ENCODE peak calls at places on chromosomes 2 and 18, in eight cellular contexts. One of them, this sample, is unnamed.

GRCh38 chr2:150938586-150938985 is 323.1 kb downstream of the RBM43 start:
- DNase-seq in HFFc6: peak; percentile 53
- DNase-seq in WERI-Rb-1: no peak
- DNase-seq in A172: no peak
- DNase-seq in endothelial cell: no peak
- DNase-seq in foreskin fibroblast: peak; percentile 64
- DNase-seq in NT2/D1: no peak
- DNase-seq in activated CD4-positive, alpha-beta T cell treated with anti-CD3 and anti-CD28 coated beads, Interleukin-2, amount 50 U/mL, for 1 hour: no peak
- DNase-seq in this sample: no peak

GRCh38 chr2:74149249-74149530 is 1.5 kb upstream of the BOLA3 start:
- DNase-seq in endothelial cell: no peak
- DNase-seq in HFFc6: no peak
- DNase-seq in A172: no peak
- DNase-seq in activated CD4-positive, alpha-beta T cell treated with anti-CD3 and anti-CD28 coated beads, Interleukin-2, amount 50 U/mL, for 1 hour: no peak
- DNase-seq in foreskin fibroblast: peak; percentile 18
- DNase-seq in NT2/D1: no peak
- DNase-seq in WERI-Rb-1: no peak
- DNase-seq in this sample: no peak

GRCh38 chr2:7118606-7119503 is 201.6 kb downstream of the RNF144A start:
- DNase-seq in NT2/D1: peak; percentile 25
- DNase-seq in foreskin fibroblast: peak; percentile 63
- DNase-seq in A172: peak; percentile 32
- DNase-seq in activated CD4-positive, alpha-beta T cell treated with anti-CD3 and anti-CD28 coated beads, Interleukin-2, amount 50 U/mL, for 1 hour: no peak
- DNase-seq in WERI-Rb-1: peak; percentile 50
- DNase-seq in endothelial cell: peak; percentile 44
- DNase-seq in HFFc6: no peak
- DNase-seq in this sample: peak; percentile 54

GRCh38 chr2:96106991-96107882 is 9.1 kb downstream of the ADRA2B start:
- DNase-seq in WERI-Rb-1: peak; percentile 1
- DNase-seq in NT2/D1: no peak
- DNase-seq in HFFc6: no peak
- DNase-seq in foreskin fibroblast: no peak
- DNase-seq in endothelial cell: no peak
- DNase-seq in activated CD4-positive, alpha-beta T cell treated with anti-CD3 and anti-CD28 coated beads, Interleukin-2, amount 50 U/mL, for 1 hour: no peak
- DNase-seq in A172: no peak
- DNase-seq in this sample: no peak

GRCh38 chr18:10296491-10296890 is 157.9 kb upstream of the APCDD1 start:
- DNase-seq in foreskin fibroblast: no peak
- DNase-seq in endothelial cell: no peak
- DNase-seq in WERI-Rb-1: no peak
- DNase-seq in HFFc6: no peak
- DNase-seq in A172: no peak
- DNase-seq in activated CD4-positive, alpha-beta T cell treated with anti-CD3 and anti-CD28 coated beads, Interleukin-2, amount 50 U/mL, for 1 hour: no peak
- DNase-seq in NT2/D1: no peak
- DNase-seq in this sample: no peak

GRCh38 chr2:11419781-11420180 is 46.2 kb downstream of the E2F6 start:
- DNase-seq in A172: no peak
- DNase-seq in endothelial cell: no peak
- DNase-seq in foreskin fibroblast: peak; percentile 81
- DNase-seq in HFFc6: peak; percentile 16
- DNase-seq in NT2/D1: no peak
- DNase-seq in WERI-Rb-1: no peak
- DNase-seq in activated CD4-positive, alpha-beta T cell treated with anti-CD3 and anti-CD28 coated beads, Interleukin-2, amount 50 U/mL, for 1 hour: no peak
- DNase-seq in this sample: no peak

GRCh38 chr2:22904126-22904684 is 480.8 kb upstream of the KLHL29 start:
- DNase-seq in NT2/D1: peak; percentile 32
- DNase-seq in foreskin fibroblast: no peak
- DNase-seq in A172: no peak
- DNase-seq in activated CD4-positive, alpha-beta T cell treated with anti-CD3 and anti-CD28 coated beads, Interleukin-2, amount 50 U/mL, for 1 hour: no peak
- DNase-seq in WERI-Rb-1: peak; percentile 74
- DNase-seq in endothelial cell: peak; percentile 59
- DNase-seq in HFFc6: no peak
- DNase-seq in this sample: peak; percentile 43

GRCh38 chr2:148965596-148966431 is 72.7 kb upstream of the LYPD6B start:
- DNase-seq in foreskin fibroblast: no peak
- DNase-seq in activated CD4-positive, alpha-beta T cell treated with anti-CD3 and anti-CD28 coated beads, Interleukin-2, amount 50 U/mL, for 1 hour: no peak
- DNase-seq in A172: no peak
- DNase-seq in WERI-Rb-1: no peak
- DNase-seq in endothelial cell: no peak
- DNase-seq in HFFc6: no peak
- DNase-seq in NT2/D1: no peak
- DNase-seq in this sample: no peak

GRCh38 chr2:167646557-167646956 is 600.8 kb downstream of the STK39 start:
- DNase-seq in HFFc6: no peak
- DNase-seq in A172: no peak
- DNase-seq in endothelial cell: no peak
- DNase-seq in activated CD4-positive, alpha-beta T cell treated with anti-CD3 and anti-CD28 coated beads, Interleukin-2, amount 50 U/mL, for 1 hour: no peak
- DNase-seq in NT2/D1: no peak
- DNase-seq in foreskin fibroblast: no peak
- DNase-seq in WERI-Rb-1: no peak
- DNase-seq in this sample: no peak

GRCh38 chr2:191894681-191895147 is 47.8 kb upstream of the CAVIN2 start:
- DNase-seq in WERI-Rb-1: no peak
- DNase-seq in activated CD4-positive, alpha-beta T cell treated with anti-CD3 and anti-CD28 coated beads, Interleukin-2, amount 50 U/mL, for 1 hour: no peak
- DNase-seq in NT2/D1: no peak
- DNase-seq in foreskin fibroblast: peak; percentile 77
- DNase-seq in HFFc6: peak; percentile 84
- DNase-seq in A172: peak; percentile 82
- DNase-seq in endothelial cell: no peak
- DNase-seq in this sample: no peak

GRCh38 chr2:120251077-120251476 is 1.6 kb upstream of the RALB start:
- DNase-seq in foreskin fibroblast: no peak
- DNase-seq in A172: no peak
- DNase-seq in WERI-Rb-1: no peak
- DNase-seq in NT2/D1: no peak
- DNase-seq in activated CD4-positive, alpha-beta T cell treated with anti-CD3 and anti-CD28 coated beads, Interleukin-2, amount 50 U/mL, for 1 hour: no peak
- DNase-seq in HFFc6: no peak
- DNase-seq in endothelial cell: no peak
- DNase-seq in this sample: no peak

GRCh38 chr2:48315847-48316194 is 214.1 kb upstream of the STON1 start:
- DNase-seq in activated CD4-positive, alpha-beta T cell treated with anti-CD3 and anti-CD28 coated beads, Interleukin-2, amount 50 U/mL, for 1 hour: peak; percentile 23
- DNase-seq in NT2/D1: no peak
- DNase-seq in endothelial cell: peak; percentile 14
- DNase-seq in WERI-Rb-1: peak; percentile 48
- DNase-seq in foreskin fibroblast: peak; percentile 27
- DNase-seq in A172: peak; percentile 21
- DNase-seq in HFFc6: no peak
- DNase-seq in this sample: peak; percentile 37

GRCh38 chr18:79248495-79249078 is 147.1 kb upstream of the NFATC1 start:
- DNase-seq in foreskin fibroblast: no peak
- DNase-seq in A172: peak; percentile 7
- DNase-seq in endothelial cell: no peak
- DNase-seq in WERI-Rb-1: no peak
- DNase-seq in NT2/D1: no peak
- DNase-seq in activated CD4-positive, alpha-beta T cell treated with anti-CD3 and anti-CD28 coated beads, Interleukin-2, amount 50 U/mL, for 1 hour: no peak
- DNase-seq in HFFc6: no peak
- DNase-seq in this sample: no peak

GRCh38 chr18:79604913-79605235 is 74.7 kb upstream of the CTDP1 start:
- DNase-seq in activated CD4-positive, alpha-beta T cell treated with anti-CD3 and anti-CD28 coated beads, Interleukin-2, amount 50 U/mL, for 1 hour: no peak
- DNase-seq in WERI-Rb-1: no peak
- DNase-seq in foreskin fibroblast: no peak
- DNase-seq in A172: no peak
- DNase-seq in endothelial cell: no peak
- DNase-seq in HFFc6: no peak
- DNase-seq in NT2/D1: no peak
- DNase-seq in this sample: no peak

GRCh38 chr18:35646449-35646848 is 64.9 kb downstream of the GALNT1 start:
- DNase-seq in endothelial cell: no peak
- DNase-seq in foreskin fibroblast: no peak
- DNase-seq in A172: no peak
- DNase-seq in WERI-Rb-1: no peak
- DNase-seq in HFFc6: no peak
- DNase-seq in activated CD4-positive, alpha-beta T cell treated with anti-CD3 and anti-CD28 coated beads, Interleukin-2, amount 50 U/mL, for 1 hour: no peak
- DNase-seq in NT2/D1: no peak
- DNase-seq in this sample: no peak

GRCh38 chr2:217695033-217695520 is 307.7 kb downstream of the TNS1 start:
- DNase-seq in WERI-Rb-1: no peak
- DNase-seq in NT2/D1: no peak
- DNase-seq in endothelial cell: no peak
- DNase-seq in HFFc6: peak; percentile 99
- DNase-seq in activated CD4-positive, alpha-beta T cell treated with anti-CD3 and anti-CD28 coated beads, Interleukin-2, amount 50 U/mL, for 1 hour: no peak
- DNase-seq in A172: peak; percentile 76
- DNase-seq in foreskin fibroblast: peak; percentile 91
- DNase-seq in this sample: no peak

GRCh38 chr2:120675460-120676130 is 60.1 kb upstream of the GLI2 start:
- DNase-seq in A172: no peak
- DNase-seq in foreskin fibroblast: peak; percentile 81
- DNase-seq in WERI-Rb-1: no peak
- DNase-seq in HFFc6: peak; percentile 52
- DNase-seq in NT2/D1: peak; percentile 57
- DNase-seq in activated CD4-positive, alpha-beta T cell treated with anti-CD3 and anti-CD28 coated beads, Interleukin-2, amount 50 U/mL, for 1 hour: peak; percentile 44
- DNase-seq in endothelial cell: peak; percentile 78
- DNase-seq in this sample: peak; percentile 80

GRCh38 chr2:120422761-120423160 is 76.8 kb downstream of the INHBB start:
- DNase-seq in HFFc6: no peak
- DNase-seq in NT2/D1: no peak
- DNase-seq in activated CD4-positive, alpha-beta T cell treated with anti-CD3 and anti-CD28 coated beads, Interleukin-2, amount 50 U/mL, for 1 hour: no peak
- DNase-seq in foreskin fibroblast: no peak
- DNase-seq in endothelial cell: no peak
- DNase-seq in A172: no peak
- DNase-seq in WERI-Rb-1: no peak
- DNase-seq in this sample: no peak

GRCh38 chr2:69570474-69570873 is 73.1 kb downstream of the AAK1 start:
- DNase-seq in HFFc6: no peak
- DNase-seq in A172: no peak
- DNase-seq in endothelial cell: no peak
- DNase-seq in NT2/D1: no peak
- DNase-seq in WERI-Rb-1: no peak
- DNase-seq in activated CD4-positive, alpha-beta T cell treated with anti-CD3 and anti-CD28 coated beads, Interleukin-2, amount 50 U/mL, for 1 hour: no peak
- DNase-seq in foreskin fibroblast: no peak
- DNase-seq in this sample: no peak

GRCh38 chr2:70993689-70993986 is 1.0 kb downstream of the TEX261 start:
- DNase-seq in activated CD4-positive, alpha-beta T cell treated with anti-CD3 and anti-CD28 coated beads, Interleukin-2, amount 50 U/mL, for 1 hour: no peak
- DNase-seq in WERI-Rb-1: no peak
- DNase-seq in NT2/D1: no peak
- DNase-seq in A172: no peak
- DNase-seq in endothelial cell: no peak
- DNase-seq in foreskin fibroblast: no peak
- DNase-seq in HFFc6: no peak
- DNase-seq in this sample: no peak

GRCh38 chr2:170680172-170680913 is 34.8 kb upstream of the SP5 start:
- DNase-seq in A172: no peak
- DNase-seq in HFFc6: no peak
- DNase-seq in foreskin fibroblast: no peak
- DNase-seq in NT2/D1: no peak
- DNase-seq in activated CD4-positive, alpha-beta T cell treated with anti-CD3 and anti-CD28 coated beads, Interleukin-2, amount 50 U/mL, for 1 hour: no peak
- DNase-seq in WERI-Rb-1: no peak
- DNase-seq in endothelial cell: no peak
- DNase-seq in this sample: no peak

GRCh38 chr2:175004730-175004979 is 526 bp downstream of the CHN1 start:
- DNase-seq in endothelial cell: peak; percentile 48
- DNase-seq in HFFc6: no peak
- DNase-seq in WERI-Rb-1: peak; percentile 45
- DNase-seq in A172: no peak
- DNase-seq in NT2/D1: no peak
- DNase-seq in foreskin fibroblast: no peak
- DNase-seq in activated CD4-positive, alpha-beta T cell treated with anti-CD3 and anti-CD28 coated beads, Interleukin-2, amount 50 U/mL, for 1 hour: no peak
- DNase-seq in this sample: no peak

GRCh38 chr2:53104263-53104662 is 663.3 kb upstream of the CHAC2 start:
- DNase-seq in NT2/D1: peak; percentile 13
- DNase-seq in endothelial cell: no peak
- DNase-seq in activated CD4-positive, alpha-beta T cell treated with anti-CD3 and anti-CD28 coated beads, Interleukin-2, amount 50 U/mL, for 1 hour: no peak
- DNase-seq in HFFc6: peak; percentile 6
- DNase-seq in foreskin fibroblast: peak; percentile 70
- DNase-seq in WERI-Rb-1: no peak
- DNase-seq in A172: peak; percentile 91
- DNase-seq in this sample: no peak

GRCh38 chr2:96436416-96436815 is 68.7 kb downstream of the NEURL3 start:
- DNase-seq in WERI-Rb-1: no peak
- DNase-seq in endothelial cell: no peak
- DNase-seq in HFFc6: no peak
- DNase-seq in NT2/D1: peak; percentile 71
- DNase-seq in activated CD4-positive, alpha-beta T cell treated with anti-CD3 and anti-CD28 coated beads, Interleukin-2, amount 50 U/mL, for 1 hour: no peak
- DNase-seq in foreskin fibroblast: no peak
- DNase-seq in A172: no peak
- DNase-seq in this sample: no peak

GRCh38 chr2:98757904-98758421 is 27.0 kb upstream of the MGAT4A start:
- DNase-seq in foreskin fibroblast: peak; percentile 89
- DNase-seq in WERI-Rb-1: no peak
- DNase-seq in HFFc6: peak; percentile 88
- DNase-seq in NT2/D1: no peak
- DNase-seq in activated CD4-positive, alpha-beta T cell treated with anti-CD3 and anti-CD28 coated beads, Interleukin-2, amount 50 U/mL, for 1 hour: peak; percentile 61
- DNase-seq in A172: peak; percentile 93
- DNase-seq in endothelial cell: no peak
- DNase-seq in this sample: no peak

GRCh38 chr2:11123856-11124759 is 31.2 kb upstream of the SLC66A3 start:
- DNase-seq in NT2/D1: peak; percentile 66
- DNase-seq in WERI-Rb-1: peak; percentile 89
- DNase-seq in foreskin fibroblast: peak; percentile 76
- DNase-seq in HFFc6: peak; percentile 41
- DNase-seq in activated CD4-positive, alpha-beta T cell treated with anti-CD3 and anti-CD28 coated beads, Interleukin-2, amount 50 U/mL, for 1 hour: peak; percentile 67
- DNase-seq in A172: peak; percentile 67
- DNase-seq in endothelial cell: peak; percentile 89
- DNase-seq in this sample: peak; percentile 88

GRCh38 chr2:157857881-157858280 is 18.2 kb downstream of the ACVR1 start:
- DNase-seq in A172: peak; percentile 60
- DNase-seq in endothelial cell: no peak
- DNase-seq in WERI-Rb-1: no peak
- DNase-seq in HFFc6: no peak
- DNase-seq in activated CD4-positive, alpha-beta T cell treated with anti-CD3 and anti-CD28 coated beads, Interleukin-2, amount 50 U/mL, for 1 hour: no peak
- DNase-seq in NT2/D1: no peak
- DNase-seq in foreskin fibroblast: peak; percentile 43
- DNase-seq in this sample: no peak

GRCh38 chr2:145548479-145548878 is 1028.6 kb upstream of the ZEB2 start:
- DNase-seq in activated CD4-positive, alpha-beta T cell treated with anti-CD3 and anti-CD28 coated beads, Interleukin-2, amount 50 U/mL, for 1 hour: no peak
- DNase-seq in A172: no peak
- DNase-seq in endothelial cell: no peak
- DNase-seq in NT2/D1: no peak
- DNase-seq in WERI-Rb-1: no peak
- DNase-seq in foreskin fibroblast: no peak
- DNase-seq in HFFc6: no peak
- DNase-seq in this sample: no peak

GRCh38 chr2:190581997-190582396 is 47.5 kb upstream of the NEMP2 start:
- DNase-seq in activated CD4-positive, alpha-beta T cell treated with anti-CD3 and anti-CD28 coated beads, Interleukin-2, amount 50 U/mL, for 1 hour: no peak
- DNase-seq in A172: no peak
- DNase-seq in foreskin fibroblast: no peak
- DNase-seq in NT2/D1: no peak
- DNase-seq in endothelial cell: no peak
- DNase-seq in WERI-Rb-1: no peak
- DNase-seq in HFFc6: no peak
- DNase-seq in this sample: no peak

GRCh38 chr2:240983996-240984498 is 14.4 kb upstream of the SNED1 start:
- DNase-seq in endothelial cell: no peak
- DNase-seq in NT2/D1: no peak
- DNase-seq in activated CD4-positive, alpha-beta T cell treated with anti-CD3 and anti-CD28 coated beads, Interleukin-2, amount 50 U/mL, for 1 hour: no peak
- DNase-seq in HFFc6: no peak
- DNase-seq in A172: no peak
- DNase-seq in WERI-Rb-1: no peak
- DNase-seq in foreskin fibroblast: peak; percentile 33
- DNase-seq in this sample: no peak

GRCh38 chr18:75173758-75174157 is 35.2 kb downstream of the PTGR3 start:
- DNase-seq in NT2/D1: no peak
- DNase-seq in endothelial cell: no peak
- DNase-seq in foreskin fibroblast: no peak
- DNase-seq in activated CD4-positive, alpha-beta T cell treated with anti-CD3 and anti-CD28 coated beads, Interleukin-2, amount 50 U/mL, for 1 hour: no peak
- DNase-seq in WERI-Rb-1: no peak
- DNase-seq in HFFc6: no peak
- DNase-seq in A172: no peak
- DNase-seq in this sample: no peak